ENCODE peak calls at places on chromosomes 12 and 14, in ten cellular contexts. P is esophagus squamous epithelium, T is H1, A is adrenal gland, C is GM12878, J is transverse colon, E is body of pancreas, N is right lobe of liver, W is ovary, B is gastrocnemius medialis. S is an unnamed sample.

GRCh38 chr14:20662968-20663731 is 21.2 kb upstream of the RNASE4 start:
- DNase-seq in C (peak; percentile 88), P (peak; percentile 10), E (peak; percentile 89), J (peak; percentile 83), T (peak; percentile 96), N (peak; percentile 76), W (peak; percentile 74), A (peak; percentile 63), B (peak; percentile 19), S (peak; percentile 78)

GRCh38 chr14:89540009-89540829 is 123.2 kb upstream of the FOXN3 start:
- DNase-seq in A (no peak), E (peak; percentile 16), N (no peak), J (no peak), T (no peak), C (no peak), W (no peak), P (no peak), B (no peak), S (no peak)

GRCh38 chr14:33357225-33358010 is 418.7 kb downstream of the NPAS3 start:
- DNase-seq in P (no peak), A (no peak), W (no peak), B (no peak), T (no peak), C (no peak), E (peak; percentile 22), N (no peak), J (peak; percentile 64), S (no peak)

GRCh38 chr12:120110550-120111501 is 5.7 kb downstream of the RAB35 start:
- DNase-seq in B (peak; percentile 59), A (peak; percentile 79), N (peak; percentile 84), E (peak; percentile 72), J (peak; percentile 58), T (no peak), W (no peak), C (no peak), P (peak; percentile 38), S (no peak)

GRCh38 chr12:118371354-118372282 is 1.1 kb downstream of the TAOK3 start:
- DNase-seq in B (no peak), W (peak; percentile 43), C (no peak), J (peak; percentile 26), E (peak; percentile 30), N (peak; percentile 66), P (no peak), A (peak; percentile 60), T (no peak), S (peak; percentile 56)

GRCh38 chr12:109951751-109952150 is 44.4 kb downstream of the GIT2 start:
- DNase-seq in A (peak; percentile 74), W (peak; percentile 52), C (no peak), E (peak; percentile 96), P (no peak), N (no peak), B (peak; percentile 64), J (no peak), T (no peak), S (no peak)

GRCh38 chr14:81655423-81656314 is 122.0 kb upstream of the SEL1L start:
- DNase-seq in P (no peak), W (no peak), E (no peak), N (peak; percentile 67), B (peak; percentile 27), J (no peak), C (no peak), T (no peak), A (no peak), S (no peak)

GRCh38 chr12:78981-79380 is 12.4 kb downstream of the IQSEC3 start:
- DNase-seq in A (no peak), C (no peak), B (no peak), J (no peak), P (no peak), N (no peak), E (no peak), T (no peak), W (no peak), S (no peak)

GRCh38 chr12:47983541-47984115 is 20.2 kb downstream of the TMEM106C start:
- DNase-seq in T (no peak), J (no peak), B (no peak), C (no peak), P (no peak), N (no peak), W (no peak), E (no peak), A (no peak), S (no peak)

GRCh38 chr14:29339491-29339890 is 572.9 kb downstream of the FOXG1 start:
- DNase-seq in P (no peak), T (no peak), B (no peak), C (no peak), N (no peak), A (no peak), W (no peak), E (no peak), J (no peak), S (no peak)

GRCh38 chr14:96125536-96125935 is 79.1 kb upstream of the BDKRB2 start:
- DNase-seq in W (no peak), P (no peak), E (no peak), J (no peak), T (no peak), N (no peak), B (no peak), A (peak; percentile 77), C (no peak), S (no peak)

GRCh38 chr14:33509927-33510535 is 440.8 kb downstream of the EGLN3 start:
- DNase-seq in T (no peak), W (peak; percentile 14), C (no peak), B (no peak), N (no peak), P (no peak), E (no peak), J (no peak), A (no peak), S (no peak)

GRCh38 chr12:69241444-69242092 is 2.2 kb downstream of the CPSF6 start:
- DNase-seq in N (no peak), W (no peak), P (no peak), E (no peak), C (no peak), A (no peak), T (no peak), B (no peak), J (no peak), S (no peak)

GRCh38 chr14:52741865-52742264 is 11.9 kb downstream of the STYX start:
- DNase-seq in E (no peak), P (no peak), N (no peak), C (no peak), W (no peak), A (no peak), T (no peak), B (no peak), J (no peak), S (no peak)

GRCh38 chr12:94262228-94263010 is 114.0 kb downstream of the PLXNC1 start:
- DNase-seq in W (peak; percentile 95), J (peak; percentile 81), N (peak; percentile 71), E (peak; percentile 87), C (no peak), P (peak; percentile 56), B (peak; percentile 80), T (no peak), A (peak; percentile 97), S (peak; percentile 84)
- TF ChIP-seq POLR2A in W (peak; percentile 41), J (no peak), N (no peak), E (peak; percentile 38), C (peak; percentile 76), P (no peak), B (peak; percentile 14), T (no peak), A (peak; percentile 87), S (no peak)

GRCh38 chr12:2959194-2959507 is at the start of gene TEAD4:
- DNase-seq in P (no peak), W (peak; percentile 56), N (no peak), J (peak; percentile 71), E (peak; percentile 82), T (no peak), C (no peak), A (no peak), B (peak; percentile 71), S (peak; percentile 75)

GRCh38 chr12:2958432-2959193 is 584 bp upstream of the TEAD4 start:
- DNase-seq in P (no peak), T (no peak), A (no peak), N (no peak), J (peak; percentile 73), C (no peak), B (peak; percentile 51), W (peak; percentile 56), E (peak; percentile 83), S (no peak)

GRCh38 chr12:2960996-2961616 is 1.9 kb downstream of the TEAD4 start:
- DNase-seq in J (no peak), A (no peak), W (no peak), N (no peak), P (no peak), T (no peak), C (no peak), E (no peak), B (no peak), S (no peak)

GRCh38 chr12:2960432-2960956 is 1.3 kb downstream of the TEAD4 start:
- DNase-seq in T (no peak), E (no peak), B (peak; percentile 62), P (no peak), W (no peak), C (no peak), J (no peak), A (no peak), N (no peak), S (no peak)

GRCh38 chr12:2959508-2960431 is 573 bp downstream of the TEAD4 start:
- DNase-seq in P (no peak), W (peak; percentile 64), B (peak; percentile 80), A (no peak), N (peak; percentile 57), E (peak; percentile 62), T (no peak), C (no peak), J (peak; percentile 43), S (peak; percentile 65)
- H3K4me3 ChIP-seq in P (peak overlapping the region; percentile 53), W (peak overlapping the region; percentile 60), B (peak overlapping the region; percentile 69), A (no peak overlapping the region), N (peak overlapping the region; percentile 51), E (peak overlapping the region; percentile 22), T (peak overlapping the region; percentile 69), C (peak overlapping the region; percentile 44), J (peak overlapping the region; percentile 53), S (peak overlapping the region; percentile 66)

GRCh38 chr12:99130808-99131538 is 485.9 kb downstream of the APAF1 start:
- DNase-seq in N (no peak), T (no peak), P (no peak), J (no peak), E (no peak), A (no peak), W (no peak), C (peak; percentile 50), B (no peak), S (no peak)
- H3K27ac ChIP-seq in N (no peak overlapping the region), T (no peak overlapping the region), P (peak overlapping the region; percentile 31), J (no peak overlapping the region), E (no peak overlapping the region), A (peak overlapping the region; percentile 51), W (no peak overlapping the region), C (peak overlapping the region; percentile 58), B (peak overlapping the region; percentile 28), S (no peak overlapping the region)

DNA sequence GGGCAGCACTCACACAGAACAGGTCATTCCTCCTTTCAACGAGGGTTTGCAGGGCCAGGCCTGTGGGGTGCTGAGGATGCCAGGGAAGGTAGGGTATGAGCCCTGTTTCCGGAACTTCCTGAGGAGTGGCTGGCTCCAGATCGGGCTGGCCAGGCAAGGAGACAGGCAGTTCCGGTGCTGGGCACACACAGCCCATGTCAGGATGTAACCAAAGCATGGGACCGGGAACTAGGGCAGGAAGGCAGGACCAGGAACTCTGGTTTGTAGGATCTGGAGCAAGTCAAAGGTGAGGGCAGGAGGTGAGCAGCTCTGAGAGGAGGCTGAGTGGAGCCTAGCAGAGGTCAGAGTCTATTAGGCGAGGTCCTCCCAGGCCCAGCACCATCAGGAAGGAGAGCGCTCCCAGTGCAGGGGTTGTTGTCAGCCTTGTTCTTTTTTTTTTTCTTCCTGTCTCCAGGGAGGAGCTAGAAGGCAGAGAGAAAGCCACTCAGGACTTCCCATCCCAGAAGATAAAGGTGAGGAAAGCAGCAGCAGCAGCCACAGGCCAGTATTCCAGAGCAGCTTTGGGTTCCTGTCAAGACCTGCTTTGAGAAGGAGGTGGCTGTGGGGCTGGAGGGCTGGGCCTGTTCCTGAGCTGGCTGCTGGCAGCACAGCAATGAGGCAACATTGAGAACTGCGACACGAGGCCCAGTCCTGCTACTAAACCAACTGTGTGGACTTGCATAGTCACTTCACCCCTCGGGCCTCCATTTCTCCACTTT is 49.0 kb upstream of the PTGR2 start:
- DNase-seq in P (no peak), J (peak; percentile 70), B (no peak), A (no peak), C (no peak), E (no peak), T (no peak), N (no peak), W (no peak), S (no peak)
- TF ChIP-seq POLR2A in P (no peak), J (peak; percentile 39), B (no peak), A (no peak), C (no peak), E (no peak), T (no peak), N (no peak), W (no peak), S (peak; percentile 51)

S was measured in Peyer's patch.